ENCODE peak calls at places on chromosome 1, in ten cellular contexts. K is cardiac muscle cell; Q is spleen; M is small intestine; R is right lobe of liver; L is GM23248; N is A549; J is body of pancreas; F is CD4-positive, alpha-beta T cell; C is uterus. V is an unnamed sample.
A peak's percentile ranks its signal among the peaks of the same experiment; 100 is the strongest.

GRCh38 chr1:101175886-101176285 is 60.9 kb upstream of the S1PR1 start:
- DNase-seq in L (peak; percentile 62), Q (no peak), F (no peak), N (no peak), K (no peak), J (no peak), R (no peak), M (no peak), C (no peak), V (no peak)

GRCh38 chr1:65362545-65362944 is 53.2 kb downstream of the DNAJC6 start:
- DNase-seq in N (no peak), F (no peak), J (peak; percentile 20), R (no peak), Q (no peak), C (no peak), L (no peak), K (no peak), M (no peak), V (no peak)

GRCh38 chr1:161273402-161273801 is 14.9 kb downstream of the PCP4L1 start:
- DNase-seq in K (no peak), M (no peak), C (no peak), L (no peak), R (no peak), J (no peak), N (no peak), F (no peak), Q (no peak), V (no peak)

GRCh38 chr1:212980123-212980800 is 29.9 kb downstream of the VASH2 start:
- DNase-seq in L (peak; percentile 48), C (no peak), K (peak; percentile 48), J (peak; percentile 19), F (no peak), R (no peak), M (no peak), N (no peak), Q (no peak), V (no peak)

GRCh38 chr1:15685820-15686219 is 1.7 kb downstream of the PLEKHM2 start:
- DNase-seq in F (no peak), N (no peak), Q (no peak), M (no peak), R (no peak), L (peak; percentile 39), C (no peak), K (no peak), J (no peak), V (no peak)

GRCh38 chr1:203425668-203425999 is 50.0 kb upstream of the PRELP start:
- DNase-seq in M (peak; percentile 79), R (no peak), L (peak; percentile 49), F (no peak), C (no peak), J (no peak), Q (no peak), K (no peak), N (no peak), V (no peak)

GRCh38 chr1:244113532-244114320 is 62.6 kb downstream of the ZBTB18 start:
- DNase-seq in M (no peak), F (no peak), R (no peak), Q (no peak), K (peak; percentile 21), L (peak; percentile 59), J (no peak), C (no peak), N (no peak), V (no peak)

GRCh38 chr1:212649020-212649419 is 40.5 kb downstream of the ATF3 start:
- DNase-seq in J (no peak), F (no peak), C (no peak), Q (no peak), R (no peak), L (no peak), K (no peak), N (no peak), M (no peak), V (no peak)

GRCh38 chr1:154943649-154944421 is 7.3 kb upstream of the PMVK start:
- DNase-seq in M (peak; percentile 63), C (no peak), F (peak; percentile 36), J (no peak), K (peak; percentile 39), R (peak; percentile 48), L (peak; percentile 48), N (peak; percentile 42), Q (no peak), V (no peak)

DNA sequence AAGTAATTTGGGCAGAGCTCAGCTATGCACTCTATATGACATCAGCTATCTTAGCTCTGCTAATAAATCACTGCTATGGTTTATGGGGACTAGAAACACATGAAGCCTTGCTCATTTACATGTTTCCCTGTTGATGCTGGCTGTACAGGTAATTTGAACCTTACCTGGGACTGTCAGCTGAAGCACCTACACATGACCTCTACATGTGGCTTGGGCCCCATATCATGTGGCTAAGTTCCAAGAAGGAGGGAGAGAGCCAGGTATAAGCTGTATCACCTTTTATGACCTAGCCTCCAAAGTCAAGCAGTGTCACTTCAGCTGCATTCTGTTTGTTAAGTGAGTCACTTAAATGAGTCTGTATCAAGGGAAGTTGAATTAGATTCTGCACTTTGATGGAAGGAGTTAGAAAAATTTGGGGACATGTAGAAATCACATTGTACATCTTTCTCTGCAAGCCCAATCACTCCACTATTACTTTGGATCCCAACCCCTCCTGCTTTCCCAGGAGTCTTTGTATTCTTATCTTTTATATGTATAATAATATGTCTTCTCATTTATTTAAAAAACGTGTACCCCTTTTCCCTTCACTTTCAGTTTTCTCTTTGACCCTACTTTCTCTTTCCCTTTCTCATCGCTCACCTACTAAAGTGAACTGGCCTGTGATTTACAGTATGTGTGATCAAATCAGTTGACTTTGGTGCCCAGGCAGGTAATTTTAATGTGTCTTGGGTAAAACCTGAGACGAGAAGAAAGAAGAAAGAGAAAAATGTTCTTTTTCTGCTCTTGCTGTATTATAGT is 53.4 kb upstream of the PRKACB start:
- DNase-seq in K (no peak), R (no peak), L (no peak), C (no peak), M (peak; percentile 69), J (no peak), N (no peak), Q (no peak), F (no peak), V (peak; percentile 40)
- H3K27ac ChIP-seq in K (no peak overlapping the region), R (no peak overlapping the region), L (no peak overlapping the region), C (no peak overlapping the region), M (peak overlapping the region; percentile 48), J (no peak overlapping the region), N (peak overlapping the region; percentile 37), Q (peak overlapping the region; percentile 55), F (no peak overlapping the region), V (peak overlapping the region; percentile 0)

GRCh38 chr1:2859881-2860430 is 58.5 kb upstream of the TTC34 start:
- DNase-seq in M (no peak), J (no peak), N (no peak), K (no peak), Q (no peak), C (no peak), R (peak; percentile 6), L (no peak), F (no peak), V (no peak)

GRCh38 chr1:2859219-2859880 is 57.9 kb upstream of the TTC34 start:
- DNase-seq in C (no peak), J (no peak), Q (no peak), L (no peak), F (no peak), M (no peak), N (no peak), R (peak; percentile 6), K (no peak), V (no peak)

GRCh38 chr1:2857521-2857920 is 56.0 kb upstream of the TTC34 start:
- DNase-seq in M (no peak), K (no peak), N (no peak), L (no peak), R (peak; percentile 7), C (no peak), Q (peak; percentile 48), J (no peak), F (no peak), V (no peak)

GRCh38 chr1:2856821-2857290 is 55.4 kb upstream of the TTC34 start:
- DNase-seq in J (no peak), K (no peak), C (no peak), F (no peak), M (no peak), L (no peak), N (no peak), Q (no peak), R (peak; percentile 14), V (no peak)

GRCh38 chr1:2858676-2859075 is 57.2 kb upstream of the TTC34 start:
- DNase-seq in F (no peak), J (no peak), N (no peak), K (no peak), M (no peak), L (no peak), R (no peak), C (no peak), Q (no peak), V (no peak)
- H3K9me3 ChIP-seq in F (no peaks in the 10 kb centered on the region), J (no peaks in the 10 kb centered on the region), N (no peaks in the 10 kb centered on the region), K (no peaks in the 10 kb centered on the region), M (no peaks in the 10 kb centered on the region), L (no peaks in the 10 kb centered on the region), R (no peaks in the 10 kb centered on the region), C (no peaks in the 10 kb centered on the region), Q (no peaks in the 10 kb centered on the region), V (no peaks in the 10 kb centered on the region)

GRCh38 chr1:167658574-167659328 is 28.7 kb downstream of the RCSD1 start:
- DNase-seq in L (no peak), F (no peak), Q (no peak), R (no peak), C (peak; percentile 32), N (no peak), K (no peak), M (no peak), J (no peak), V (no peak)
- H3K27ac ChIP-seq in L (no peak overlapping the region), F (no peak overlapping the region), Q (no peak overlapping the region), R (no peak overlapping the region), C (peak overlapping the region; percentile 33), N (no peak overlapping the region), K (peak overlapping the region; percentile 90), M (no peak overlapping the region), J (no peak overlapping the region), V (no peak overlapping the region)

DNA sequence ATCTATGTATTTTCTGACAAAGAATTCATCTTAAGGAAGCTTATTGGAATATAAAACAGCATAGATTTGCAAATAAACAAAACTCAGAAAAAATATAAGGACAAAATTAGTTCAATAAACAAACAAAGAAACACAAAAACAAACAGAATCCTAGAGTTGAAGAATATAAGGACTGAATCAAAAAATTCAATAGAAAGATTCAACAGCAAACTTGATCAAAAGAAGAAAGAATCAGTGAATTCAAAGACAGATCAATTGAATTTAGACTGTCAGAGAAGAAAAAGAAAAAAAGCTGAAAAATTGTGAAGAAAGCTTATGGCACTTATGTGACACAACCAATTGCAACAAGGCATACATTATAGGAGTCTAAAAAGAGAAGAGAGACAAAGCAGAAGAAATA is 770.0 kb upstream of the RGS18 start:
- DNase-seq in M (no peak), Q (no peak), L (no peak), N (no peak), R (no peak), C (no peak), K (no peak), F (no peak), J (no peak), V (no peak)
- H3K9me3 ChIP-seq in M (no peaks in the 10 kb centered on the region), Q (peaks cover 40% of the 10 kb centered on the region), L (no peaks in the 10 kb centered on the region), N (peaks cover 5% of the 10 kb centered on the region), R (no peaks in the 10 kb centered on the region), C (no peaks in the 10 kb centered on the region), K (no peaks in the 10 kb centered on the region), F (peaks cover 5% of the 10 kb centered on the region), J (no peaks in the 10 kb centered on the region), V (no peaks in the 10 kb centered on the region)

V was measured in CD8-positive, alpha-beta memory T cell.